ENCODE peak calls at places on chromosome 11, in nine cellular contexts. W is EL; V is cardiac muscle cell; S is activated CD4-positive, alpha-beta T cell treated with anti-CD3 and anti-CD28 coated beads for 4 hours; T is stimulated activated CD4-positive, alpha-beta T cell treated with anti-CD3 and anti-CD28 coated beads, Interleukin-1b, Interleukin-23, amount 100 ng/mL, for 24 hours; C is WTC11; K is CD8-positive, alpha-beta memory T cell; J is glutamatergic neuron; M is KBM-7. P is an unnamed sample.

GRCh38 chr11:47163898-47164297 is 12.8 kb downstream of the ARFGAP2 start:
- DNase-seq in W (no peak), V (no peak), S (no peak), T (no peak), C (no peak), K (no peak), J (no peak), M (no peak), P (no peak)

GRCh38 chr11:1736447-1736992 is 13.9 kb downstream of the IFITM10 start:
- DNase-seq in W (no peak), V (no peak), S (no peak), T (no peak), C (no peak), K (no peak), J (no peak), M (no peak), P (no peak)

GRCh38 chr11:112797072-112797471 is 164.1 kb upstream of the NCAM1 start:
- DNase-seq in W (no peak), V (no peak), S (no peak), T (no peak), C (peak; percentile 50), K (no peak), J (no peak), M (no peak), P (no peak)

GRCh38 chr11:102293873-102294601 is 23.2 kb upstream of the BIRC3 start:
- DNase-seq in W (peak; percentile 59), V (peak; percentile 70), S (no peak), T (no peak), C (no peak), K (peak; percentile 58), J (no peak), M (peak; percentile 59), P (peak; percentile 58)

GRCh38 chr11:128039140-128040021 is 548.0 kb downstream of the ETS1 start:
- DNase-seq in W (peak; percentile 86), V (peak; percentile 90), S (peak; percentile 79), T (peak; percentile 24), C (no peak), K (peak; percentile 85), J (no peak), M (peak; percentile 28), P (peak; percentile 99)

GRCh38 chr11:126267650-126268049 is 1.0 kb downstream of the SRPRA start:
- DNase-seq in W (no peak), V (no peak), S (no peak), T (no peak), C (no peak), K (no peak), J (no peak), M (no peak), P (no peak)

GRCh38 chr11:10603721-10604297 is 35.3 kb upstream of the LYVE1 start:
- DNase-seq in W (no peak), V (no peak), S (no peak), T (no peak), C (no peak), K (no peak), J (no peak), M (no peak), P (no peak)

GRCh38 chr11:93591247-93591898 is 48.2 kb upstream of the SMCO4 start:
- DNase-seq in W (peak; percentile 72), V (peak; percentile 76), S (no peak), T (no peak), C (no peak), K (no peak), J (no peak), M (peak; percentile 40), P (peak; percentile 96)

GRCh38 chr11:86510674-86511073 is 136.0 kb downstream of the CCDC81 start:
- DNase-seq in W (no peak), V (no peak), S (no peak), T (no peak), C (no peak), K (no peak), J (no peak), M (no peak), P (no peak)

P was measured in NB4.